ENCODE peak calls at places on chromosomes 11 and 22, in eight cellular contexts. One of them, this sample, is unnamed.

GRCh38 chr22:45454260-45454659 is 40.8 kb downstream of the RIBC2 start:
- DNase-seq in omental fat pad: no peak
- DNase-seq in CD8-positive, alpha-beta T cell: no peak
- DNase-seq in dorsolateral prefrontal cortex: no peak
- DNase-seq in body of pancreas: no peak
- DNase-seq in AG09319: peak
- DNase-seq in keratinocyte: no peak
- DNase-seq in lower leg skin: peak
- DNase-seq in this sample: no peak

GRCh38 chr11:66708701-66709100 is 20.3 kb downstream of the SPTBN2 start:
- DNase-seq in AG09319: no peak
- DNase-seq in body of pancreas: no peak
- DNase-seq in omental fat pad: no peak
- DNase-seq in keratinocyte: no peak
- DNase-seq in lower leg skin: no peak
- DNase-seq in CD8-positive, alpha-beta T cell: no peak
- DNase-seq in dorsolateral prefrontal cortex: no peak
- DNase-seq in this sample: no peak

GRCh38 chr11:109798521-109798920 is 294.7 kb upstream of the ZC3H12C start:
- DNase-seq in CD8-positive, alpha-beta T cell: no peak
- DNase-seq in omental fat pad: no peak
- DNase-seq in lower leg skin: no peak
- DNase-seq in AG09319: no peak
- DNase-seq in keratinocyte: no peak
- DNase-seq in dorsolateral prefrontal cortex: no peak
- DNase-seq in body of pancreas: no peak
- DNase-seq in this sample: no peak

GRCh38 chr11:73982595-73982989 is at the start of gene UCP2:
- DNase-seq in keratinocyte: no peak
- DNase-seq in lower leg skin: peak
- DNase-seq in CD8-positive, alpha-beta T cell: peak
- DNase-seq in omental fat pad: peak
- DNase-seq in AG09319: peak
- DNase-seq in dorsolateral prefrontal cortex: no peak
- DNase-seq in body of pancreas: peak
- DNase-seq in this sample: peak

GRCh38 chr22:45240137-45240809 is 421 bp downstream of the KIAA0930 start:
- DNase-seq in omental fat pad: no peak
- DNase-seq in body of pancreas: no peak
- DNase-seq in AG09319: no peak
- DNase-seq in CD8-positive, alpha-beta T cell: no peak
- DNase-seq in dorsolateral prefrontal cortex: no peak
- DNase-seq in keratinocyte: no peak
- DNase-seq in lower leg skin: no peak
- DNase-seq in this sample: no peak

GRCh38 chr11:115085461-115086220 is 407.3 kb downstream of the NXPE2 start:
- DNase-seq in omental fat pad: no peak
- DNase-seq in keratinocyte: no peak
- DNase-seq in dorsolateral prefrontal cortex: peak
- DNase-seq in lower leg skin: no peak
- DNase-seq in CD8-positive, alpha-beta T cell: no peak
- DNase-seq in AG09319: no peak
- DNase-seq in body of pancreas: peak
- DNase-seq in this sample: no peak

GRCh38 chr11:19577391-19577831 is 135.2 kb upstream of the NAV2 start:
- DNase-seq in CD8-positive, alpha-beta T cell: no peak
- DNase-seq in dorsolateral prefrontal cortex: peak
- DNase-seq in keratinocyte: no peak
- DNase-seq in lower leg skin: no peak
- DNase-seq in AG09319: no peak
- DNase-seq in body of pancreas: no peak
- DNase-seq in omental fat pad: no peak
- DNase-seq in this sample: no peak

GRCh38 chr11:72700026-72700610 is 25.9 kb upstream of the PDE2A start:
- DNase-seq in dorsolateral prefrontal cortex: no peak
- DNase-seq in lower leg skin: no peak
- DNase-seq in omental fat pad: no peak
- DNase-seq in body of pancreas: no peak
- DNase-seq in keratinocyte: no peak
- DNase-seq in CD8-positive, alpha-beta T cell: no peak
- DNase-seq in AG09319: no peak
- DNase-seq in this sample: no peak

GRCh38 chr22:26330971-26331625 is 98.0 kb upstream of the ASPHD2 start:
- DNase-seq in AG09319: no peak
- DNase-seq in lower leg skin: peak
- DNase-seq in dorsolateral prefrontal cortex: peak
- DNase-seq in CD8-positive, alpha-beta T cell: peak
- DNase-seq in body of pancreas: peak
- DNase-seq in keratinocyte: peak
- DNase-seq in omental fat pad: no peak
- DNase-seq in this sample: peak

GRCh38 chr11:60119708-60120107 is 31.2 kb downstream of the MS4A2 start:
- DNase-seq in AG09319: no peak
- DNase-seq in body of pancreas: no peak
- DNase-seq in CD8-positive, alpha-beta T cell: no peak
- DNase-seq in dorsolateral prefrontal cortex: no peak
- DNase-seq in lower leg skin: no peak
- DNase-seq in keratinocyte: no peak
- DNase-seq in omental fat pad: no peak
- DNase-seq in this sample: no peak

GRCh38 chr11:36748856-36749255 is 150.8 kb upstream of the RAG2 start:
- DNase-seq in lower leg skin: no peak
- DNase-seq in omental fat pad: no peak
- DNase-seq in AG09319: no peak
- DNase-seq in keratinocyte: no peak
- DNase-seq in CD8-positive, alpha-beta T cell: no peak
- DNase-seq in dorsolateral prefrontal cortex: no peak
- DNase-seq in body of pancreas: no peak
- DNase-seq in this sample: no peak

GRCh38 chr11:9639099-9639498 is 24.8 kb upstream of the SWAP70 start:
- DNase-seq in omental fat pad: no peak
- DNase-seq in body of pancreas: peak
- DNase-seq in dorsolateral prefrontal cortex: no peak
- DNase-seq in AG09319: no peak
- DNase-seq in keratinocyte: no peak
- DNase-seq in lower leg skin: peak
- DNase-seq in CD8-positive, alpha-beta T cell: no peak
- DNase-seq in this sample: no peak

GRCh38 chr11:2482199-2482598 is 37.4 kb downstream of the KCNQ1 start:
- DNase-seq in keratinocyte: no peak
- DNase-seq in dorsolateral prefrontal cortex: no peak
- DNase-seq in CD8-positive, alpha-beta T cell: no peak
- DNase-seq in omental fat pad: no peak
- DNase-seq in AG09319: no peak
- DNase-seq in lower leg skin: no peak
- DNase-seq in body of pancreas: no peak
- DNase-seq in this sample: peak

GRCh38 chr11:129117595-129118350 is 74.4 kb downstream of the ARHGAP32 start:
- DNase-seq in dorsolateral prefrontal cortex: peak
- DNase-seq in lower leg skin: peak
- DNase-seq in CD8-positive, alpha-beta T cell: peak
- DNase-seq in omental fat pad: no peak
- DNase-seq in AG09319: peak
- DNase-seq in keratinocyte: no peak
- DNase-seq in body of pancreas: peak
- DNase-seq in this sample: peak

GRCh38 chr11:44191322-44192014 is 96.0 kb downstream of the EXT2 start:
- DNase-seq in dorsolateral prefrontal cortex: no peak
- DNase-seq in lower leg skin: no peak
- DNase-seq in keratinocyte: no peak
- DNase-seq in CD8-positive, alpha-beta T cell: no peak
- DNase-seq in body of pancreas: no peak
- DNase-seq in AG09319: no peak
- DNase-seq in omental fat pad: no peak
- DNase-seq in this sample: no peak

GRCh38 chr22:47199949-47200272 is 437.5 kb downstream of the TBC1D22A start:
- DNase-seq in dorsolateral prefrontal cortex: no peak
- DNase-seq in CD8-positive, alpha-beta T cell: no peak
- DNase-seq in omental fat pad: no peak
- DNase-seq in keratinocyte: no peak
- DNase-seq in lower leg skin: no peak
- DNase-seq in body of pancreas: no peak
- DNase-seq in AG09319: no peak
- DNase-seq in this sample: no peak

GRCh38 chr11:125036933-125037332 is 26.2 kb upstream of the SLC37A2 start:
- DNase-seq in body of pancreas: no peak
- DNase-seq in keratinocyte: no peak
- DNase-seq in CD8-positive, alpha-beta T cell: no peak
- DNase-seq in AG09319: peak
- DNase-seq in omental fat pad: no peak
- DNase-seq in dorsolateral prefrontal cortex: no peak
- DNase-seq in lower leg skin: no peak
- DNase-seq in this sample: no peak

DNA sequence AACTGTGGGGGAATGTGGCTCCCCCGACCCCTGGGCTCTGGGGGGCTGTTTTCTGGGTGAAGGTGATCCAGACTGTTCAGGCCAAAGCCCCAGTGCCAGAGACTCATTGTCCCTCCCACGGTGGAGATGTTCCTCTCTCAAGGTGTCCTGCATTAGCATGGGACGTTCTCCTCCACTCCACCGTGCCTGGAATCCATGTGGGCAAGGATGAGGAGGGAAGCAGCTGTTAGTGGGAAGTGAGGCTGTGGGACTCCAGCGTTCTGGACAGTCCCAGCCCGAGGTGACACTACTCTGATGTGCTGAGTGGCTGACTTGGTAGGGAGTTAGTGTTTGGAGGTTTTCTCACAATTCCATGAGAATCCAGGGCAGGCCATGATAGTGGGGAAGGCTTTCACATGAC is 31.4 kb upstream of the CLDN5 start:
- DNase-seq in keratinocyte: no peak
- DNase-seq in dorsolateral prefrontal cortex: no peak
- DNase-seq in body of pancreas: no peak
- DNase-seq in omental fat pad: no peak
- DNase-seq in AG09319: no peak
- DNase-seq in lower leg skin: no peak
- DNase-seq in CD8-positive, alpha-beta T cell: no peak
- DNase-seq in this sample: no peak
- TF ChIP-seq CTCF in keratinocyte: no peak
- TF ChIP-seq CTCF in dorsolateral prefrontal cortex: no peak
- TF ChIP-seq CTCF in body of pancreas: no peak
- TF ChIP-seq CTCF in omental fat pad: no peak
- TF ChIP-seq CTCF in AG09319: no peak
- TF ChIP-seq CTCF in lower leg skin: no peak
- TF ChIP-seq CTCF in CD8-positive, alpha-beta T cell: no peak
- TF ChIP-seq CTCF in this sample: no peak

DNA sequence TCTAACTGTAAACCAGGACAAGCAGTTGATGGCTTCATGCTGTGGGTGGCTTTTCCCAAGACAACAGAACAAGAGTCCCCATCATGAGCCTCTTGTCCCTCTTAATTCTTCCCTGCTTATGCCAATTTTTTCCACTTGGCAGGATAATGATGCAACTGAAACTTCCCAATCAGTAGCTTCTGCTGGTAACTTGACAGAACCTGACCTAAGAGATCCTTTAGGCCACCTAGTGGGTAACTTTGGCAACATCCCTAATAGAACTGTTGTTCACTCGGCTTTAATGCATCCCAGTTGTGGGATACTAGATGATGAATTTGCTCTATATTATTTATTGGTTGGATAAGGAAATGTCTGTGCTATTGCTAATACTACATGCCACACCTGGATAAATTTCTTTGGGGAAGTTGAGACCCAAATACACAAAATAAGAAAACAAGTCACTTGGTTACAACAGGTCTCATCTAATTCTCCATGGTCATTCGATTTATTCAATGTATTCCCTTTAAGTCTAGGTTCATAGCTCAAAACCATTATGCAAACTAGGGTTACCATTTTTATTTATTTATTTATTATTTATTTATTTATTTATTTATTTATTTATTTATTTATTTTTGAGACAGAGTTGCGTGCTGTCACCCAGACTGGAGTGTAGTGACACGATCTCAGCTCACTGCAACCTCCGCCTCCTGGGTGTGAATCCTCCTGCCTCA is 41.4 kb upstream of the NFAM1 start:
- DNase-seq in lower leg skin: no peak
- DNase-seq in dorsolateral prefrontal cortex: no peak
- DNase-seq in omental fat pad: no peak
- DNase-seq in AG09319: peak
- DNase-seq in keratinocyte: peak
- DNase-seq in CD8-positive, alpha-beta T cell: no peak
- DNase-seq in body of pancreas: peak
- DNase-seq in this sample: no peak
- TF ChIP-seq CTCF in lower leg skin: no peak
- TF ChIP-seq CTCF in dorsolateral prefrontal cortex: peak
- TF ChIP-seq CTCF in omental fat pad: peak
- TF ChIP-seq CTCF in AG09319: peak
- TF ChIP-seq CTCF in keratinocyte: peak
- TF ChIP-seq CTCF in CD8-positive, alpha-beta T cell: peak
- TF ChIP-seq CTCF in body of pancreas: peak
- TF ChIP-seq CTCF in this sample: peak

DNA sequence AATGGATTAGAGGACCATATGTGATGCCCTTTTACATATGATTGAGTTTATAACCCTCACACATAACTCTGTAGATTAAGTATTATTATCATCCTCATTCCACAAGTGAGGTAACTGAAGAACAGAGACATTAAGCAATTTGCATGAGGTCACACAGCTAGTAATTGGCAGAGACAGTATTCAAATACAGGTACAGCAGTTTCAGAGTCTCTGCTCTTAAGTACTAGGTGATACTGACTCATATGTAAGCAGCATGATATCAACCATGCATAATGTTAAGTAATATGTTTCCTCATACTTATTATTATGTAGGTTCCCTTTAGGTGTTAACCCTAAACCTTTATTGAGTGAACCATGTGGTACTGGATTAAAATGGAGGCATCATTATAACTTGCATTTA is 1562.4 kb upstream of the RAG2 start:
- DNase-seq in omental fat pad: no peak
- DNase-seq in dorsolateral prefrontal cortex: no peak
- DNase-seq in keratinocyte: no peak
- DNase-seq in lower leg skin: no peak
- DNase-seq in CD8-positive, alpha-beta T cell: no peak
- DNase-seq in AG09319: no peak
- DNase-seq in body of pancreas: no peak
- DNase-seq in this sample: no peak
- TF ChIP-seq CTCF in omental fat pad: no peak
- TF ChIP-seq CTCF in dorsolateral prefrontal cortex: no peak
- TF ChIP-seq CTCF in keratinocyte: no peak
- TF ChIP-seq CTCF in lower leg skin: no peak
- TF ChIP-seq CTCF in CD8-positive, alpha-beta T cell: no peak
- TF ChIP-seq CTCF in AG09319: no peak
- TF ChIP-seq CTCF in body of pancreas: no peak
- TF ChIP-seq CTCF in this sample: no peak

DNA sequence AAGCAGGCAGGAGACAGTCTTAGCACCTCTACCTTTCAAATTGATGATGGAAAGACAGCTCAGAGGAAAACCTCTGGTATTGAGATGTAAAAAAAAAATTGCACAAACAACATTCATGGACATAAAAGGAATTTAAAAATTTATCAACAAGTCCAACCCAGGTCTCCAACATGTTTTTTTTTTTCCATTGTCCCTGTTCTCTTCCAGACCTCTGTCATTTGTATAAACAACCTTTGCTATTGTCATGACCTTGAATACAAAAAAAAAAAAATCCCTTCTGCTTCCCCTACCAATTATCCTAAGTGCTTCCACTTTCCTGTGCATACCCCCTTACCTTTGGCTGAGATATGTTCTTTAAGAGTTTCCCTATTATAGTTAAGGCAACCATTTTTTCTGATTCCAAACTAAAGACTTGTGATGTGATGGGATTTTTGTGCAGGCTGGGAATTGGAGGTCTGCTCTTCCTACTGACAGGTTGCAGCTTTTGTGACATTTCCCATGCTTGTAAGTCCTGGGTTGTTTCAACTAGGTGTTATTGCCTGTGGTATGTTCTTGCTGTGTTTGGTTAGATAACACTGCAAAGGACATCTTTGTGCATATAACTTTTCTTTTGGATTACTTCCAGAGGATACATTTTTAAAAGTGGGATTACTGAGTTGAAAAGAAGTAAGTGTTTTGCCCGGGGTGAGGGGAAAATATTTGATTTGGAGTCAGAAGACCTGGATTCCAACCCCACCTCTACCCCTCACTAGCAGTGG is 67.1 kb downstream of the KIAA1671 start:
- DNase-seq in omental fat pad: no peak
- DNase-seq in AG09319: no peak
- DNase-seq in keratinocyte: no peak
- DNase-seq in body of pancreas: no peak
- DNase-seq in lower leg skin: no peak
- DNase-seq in dorsolateral prefrontal cortex: no peak
- DNase-seq in CD8-positive, alpha-beta T cell: no peak
- DNase-seq in this sample: no peak
- TF ChIP-seq CTCF in omental fat pad: no peak
- TF ChIP-seq CTCF in AG09319: no peak
- TF ChIP-seq CTCF in keratinocyte: no peak
- TF ChIP-seq CTCF in body of pancreas: no peak
- TF ChIP-seq CTCF in lower leg skin: no peak
- TF ChIP-seq CTCF in dorsolateral prefrontal cortex: no peak
- TF ChIP-seq CTCF in CD8-positive, alpha-beta T cell: no peak
- TF ChIP-seq CTCF in this sample: no peak

This sample was measured in GM13977.